ENCODE peak calls at places on chromosomes 7 and 10, in seven cellular contexts. B, R, L, I, P, T and H are unnamed samples.

GRCh38 chr10:73625004-73625883 is 16.0 kb downstream of the MYOZ1 start:
- DNase-seq in B (peak; percentile 25), I (no peak), T (no peak), R (no peak), L (no peak), P (peak; percentile 25), H (peak; percentile 62)

GRCh38 chr7:106022193-106022821 is 59.2 kb downstream of the CDHR3 start:
- DNase-seq in I (no peak), R (peak; percentile 75), L (no peak), B (no peak), P (no peak), T (no peak), H (no peak)

GRCh38 chr7:11576340-11576739 is 255.7 kb downstream of the THSD7A start:
- DNase-seq in T (no peak), L (no peak), I (no peak), R (no peak), B (no peak), P (no peak), H (no peak)

GRCh38 chr10:76017026-76017732 is 585.8 kb downstream of the LRMDA start:
- DNase-seq in L (no peak), R (no peak), T (no peak), P (no peak), I (no peak), B (peak; percentile 1), H (no peak)

GRCh38 chr7:63073736-63074135 is 924.9 kb upstream of the ZNF722 start:
- DNase-seq in B (no peak), I (peak; percentile 52), R (no peak), P (no peak), T (no peak), L (no peak), H (no peak)

GRCh38 chr10:31321396-31321941 is 2.5 kb downstream of the ZEB1 start:
- DNase-seq in L (no peak), R (peak; percentile 15), P (peak; percentile 35), B (peak; percentile 24), T (no peak), I (no peak), H (no peak)

GRCh38 chr7:22435720-22436119 is 64.3 kb downstream of the STEAP1B start:
- DNase-seq in B (no peak), L (no peak), P (no peak), I (no peak), R (no peak), T (no peak), H (no peak)

GRCh38 chr10:4701016-4701415 is 125.0 kb upstream of the AKR1E2 start:
- DNase-seq in T (no peak), B (no peak), P (no peak), R (no peak), L (no peak), I (no peak), H (no peak)

GRCh38 chr7:108499575-108499974 is 26.4 kb downstream of the PNPLA8 start:
- DNase-seq in R (no peak), B (peak; percentile 50), L (no peak), T (no peak), I (no peak), P (peak; percentile 14), H (no peak)

GRCh38 chr7:80393786-80394185 is 118.1 kb downstream of the GNAT3 start:
- DNase-seq in I (no peak), T (no peak), P (no peak), B (no peak), L (no peak), R (no peak), H (no peak)

GRCh38 chr7:124764847-124765400 is 668 bp downstream of the GPR37 start:
- DNase-seq in L (no peak), I (no peak), P (peak; percentile 15), R (no peak), B (peak; percentile 5), T (no peak), H (peak; percentile 36)

GRCh38 chr10:73588656-73589055 is 2.5 kb downstream of the USP54 start:
- DNase-seq in P (peak; percentile 8), T (no peak), I (no peak), B (peak; percentile 32), R (no peak), L (no peak), H (no peak)

GRCh38 chr7:81299272-81299671 is 380.4 kb upstream of the SEMA3C start:
- DNase-seq in P (peak; percentile 96), R (no peak), B (peak; percentile 96), T (peak; percentile 67), I (no peak), L (peak; percentile 98), H (no peak)

GRCh38 chr10:49187044-49187484 is 1.1 kb downstream of the TMEM273 start:
- DNase-seq in T (no peak), P (no peak), R (no peak), B (no peak), L (no peak), I (peak; percentile 31), H (no peak)

GRCh38 chr7:42480304-42480665 is 243.3 kb upstream of the GLI3 start:
- DNase-seq in R (no peak), L (no peak), B (no peak), T (no peak), I (no peak), P (peak; percentile 35), H (no peak)

GRCh38 chr10:124318811-124319210 is 99.9 kb downstream of the OAT start:
- DNase-seq in I (peak; percentile 27), P (no peak), L (no peak), R (no peak), B (no peak), T (no peak), H (no peak)

GRCh38 chr10:78894841-78895195 is 173.9 kb upstream of the ZMIZ1 start:
- DNase-seq in T (no peak), B (no peak), L (no peak), P (no peak), I (peak; percentile 47), R (no peak), H (no peak)

GRCh38 chr10:48780341-48780740 is 95.7 kb downstream of the WDFY4 start:
- DNase-seq in I (peak; percentile 52), B (no peak), T (no peak), L (no peak), P (no peak), R (no peak), H (no peak)

GRCh38 chr10:69936091-69936490 is 116.6 kb upstream of the MACROH2A2 start:
- DNase-seq in P (no peak), T (no peak), L (no peak), R (no peak), I (no peak), B (no peak), H (no peak)
- TF ChIP-seq CTCF in P (peak; percentile 22), T (peak; percentile 36), L (peak; percentile 45), R (no peak), I (no peak), B (peak; percentile 32), H (no peak)

GRCh38 chr10:29924436-29924835 is 134.9 kb downstream of the JCAD start:
- DNase-seq in L (no peak), I (no peak), B (no peak), R (no peak), T (no peak), P (no peak), H (no peak)

GRCh38 chr10:29923416-29923970 is 135.9 kb downstream of the JCAD start:
- DNase-seq in P (no peak), T (no peak), L (no peak), I (no peak), B (no peak), R (no peak), H (no peak)

GRCh38 chr10:29925771-29926345 is 133.5 kb downstream of the JCAD start:
- DNase-seq in B (no peak), L (no peak), T (no peak), R (no peak), P (no peak), I (no peak), H (no peak)

GRCh38 chr10:29929006-29929405 is 130.4 kb downstream of the JCAD start:
- DNase-seq in I (no peak), T (no peak), L (no peak), B (no peak), P (peak; percentile 20), R (no peak), H (no peak)

GRCh38 chr10:29926649-29927048 is 132.7 kb downstream of the JCAD start:
- DNase-seq in L (peak; percentile 21), T (no peak), P (peak; percentile 87), R (no peak), B (peak; percentile 73), I (no peak), H (peak; percentile 35)
- TF ChIP-seq CTCF in L (peak; percentile 83), T (peak; percentile 82), P (peak; percentile 45), R (no peak), B (peak; percentile 79), I (peak; percentile 66), H (peak; percentile 53)

GRCh38 chr7:4076701-4077294 is 605.3 kb upstream of the FOXK1 start:
- DNase-seq in T (no peak), B (no peak), R (no peak), I (peak; percentile 45), L (no peak), P (no peak), H (no peak)

GRCh38 chr7:4073750-4074149 is 608.3 kb upstream of the FOXK1 start:
- DNase-seq in L (no peak), P (no peak), B (no peak), T (no peak), R (no peak), I (no peak), H (no peak)

GRCh38 chr7:4073052-4073451 is 609.0 kb upstream of the FOXK1 start:
- DNase-seq in T (no peak), B (no peak), I (peak; percentile 60), R (no peak), L (no peak), P (no peak), H (no peak)

GRCh38 chr7:4074407-4074806 is 607.7 kb upstream of the FOXK1 start:
- DNase-seq in T (no peak), P (no peak), R (no peak), I (no peak), L (no peak), B (no peak), H (no peak)

GRCh38 chr7:4074994-4075393 is 607.1 kb upstream of the FOXK1 start:
- DNase-seq in B (no peak), T (no peak), P (no peak), R (no peak), L (no peak), I (no peak), H (no peak)
- TF ChIP-seq CTCF in B (no peak), T (no peak), P (no peak), R (no peak), L (no peak), I (no peak), H (no peak)

DNA sequence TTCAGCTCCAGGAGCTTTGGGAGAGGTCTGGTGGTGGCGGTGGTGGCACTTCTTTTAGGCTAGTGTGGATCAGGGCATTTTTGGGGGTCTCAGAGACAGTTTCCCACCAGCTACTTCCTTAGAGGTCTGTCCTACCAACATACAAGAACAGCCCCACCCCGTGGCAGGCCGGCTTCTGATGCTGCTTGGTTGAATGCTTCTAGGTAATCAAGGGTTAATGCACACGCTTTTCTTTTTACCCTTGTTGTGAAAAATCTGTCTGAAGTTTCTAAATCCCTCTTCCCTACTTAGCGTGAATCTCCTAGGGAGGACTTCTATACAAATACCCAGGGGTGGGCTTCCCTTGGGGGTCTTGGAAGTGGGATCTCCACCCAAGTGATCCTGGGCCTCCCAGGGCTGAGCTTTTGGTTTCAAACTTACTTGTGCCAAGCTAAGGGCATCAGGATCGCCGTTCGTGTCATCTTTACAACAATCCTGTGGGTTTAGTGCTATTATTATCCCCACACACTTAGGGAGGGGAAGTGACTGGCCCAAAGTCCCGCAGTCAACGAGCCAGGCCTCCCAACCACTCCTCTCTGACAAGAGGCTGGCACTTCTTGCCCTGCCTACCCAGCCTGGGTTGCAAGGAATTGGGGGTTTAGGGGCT is 1.7 kb downstream of the SH2B2 start:
- DNase-seq in T (no peak), I (no peak), L (no peak), B (no peak), R (no peak), P (no peak), H (no peak)
- TF ChIP-seq CTCF in T (peak; percentile 27), I (no peak), L (peak; percentile 12), B (no peak), R (no peak), P (no peak), H (no peak)